ENCODE peak calls at places on chromosomes 13 and 19, in four cellular contexts. D is natural killer cell, S is fibroblast of mammary gland, J is pancreas. Q is an unnamed sample.

GRCh38 chr13:48210178-48210577 is 22.8 kb upstream of the ITM2B start:
- DNase-seq in D (no peak), S (peak; percentile 90), J (no peak), Q (peak; percentile 90)

GRCh38 chr19:2775556-2776430 is 7.3 kb downstream of the SGTA start:
- DNase-seq in D (peak; percentile 55), S (peak; percentile 86), J (no peak), Q (no peak)

GRCh38 chr19:32012206-32012605 is 333.2 kb upstream of the ZNF507 start:
- DNase-seq in D (no peak), S (no peak), J (no peak), Q (no peak)

GRCh38 chr13:37446503-37446902 is 152.1 kb downstream of the POSTN start:
- DNase-seq in D (no peak), S (peak; percentile 97), J (no peak), Q (peak; percentile 91)

GRCh38 chr19:55087542-55087935 is 11.9 kb downstream of the EPS8L1 start:
- DNase-seq in D (no peak), S (peak; percentile 30), J (no peak), Q (no peak)

GRCh38 chr13:41244555-41244954 is 18.8 kb downstream of the MTRF1 start:
- DNase-seq in D (no peak), S (no peak), J (no peak), Q (no peak)

GRCh38 chr13:78593652-78594494 is 9.5 kb downstream of the POU4F1 start:
- DNase-seq in D (no peak), S (no peak), J (no peak), Q (no peak)

GRCh38 chr13:47109028-47109427 is 212.2 kb upstream of the HTR2A start:
- DNase-seq in D (no peak), S (peak; percentile 15), J (no peak), Q (no peak)

GRCh38 chr19:46951236-46951986 is 68.2 kb upstream of the NPAS1 start:
- DNase-seq in D (no peak), S (peak; percentile 66), J (no peak), Q (peak; percentile 68)

GRCh38 chr19:1810439-1811160 is 1.5 kb downstream of the ATP8B3 start:
- DNase-seq in D (no peak), S (no peak), J (no peak), Q (no peak)

GRCh38 chr19:45253396-45254027 is 2.4 kb downstream of the MARK4 start:
- DNase-seq in D (no peak), S (peak; percentile 25), J (no peak), Q (peak; percentile 16)

GRCh38 chr19:45255611-45256157 is 4.6 kb downstream of the MARK4 start:
- DNase-seq in D (no peak), S (no peak), J (no peak), Q (no peak)

GRCh38 chr19:45256836-45257235 is 5.8 kb downstream of the MARK4 start:
- DNase-seq in D (no peak), S (no peak), J (no peak), Q (no peak)

GRCh38 chr19:45251452-45252354 is 632 bp downstream of the MARK4 start:
- DNase-seq in D (no peak), S (no peak), J (no peak), Q (peak; percentile 11)

GRCh38 chr19:45254044-45254531 is 3.0 kb downstream of the MARK4 start:
- DNase-seq in D (no peak), S (no peak), J (no peak), Q (no peak)
- TF ChIP-seq CTCF in D (peak; percentile 20), S (peak; percentile 14), J (no peak), Q (peak; percentile 44)

GRCh38 chr13:73945371-73945770 is 188.8 kb downstream of the KLF12 start:
- DNase-seq in D (no peak), S (peak; percentile 25), J (no peak), Q (peak; percentile 57)
- TF ChIP-seq CTCF in D (no peak), S (no peak), J (no peak), Q (no peak)

GRCh38 chr19:53659292-53659691 is 27.5 kb downstream of the DPRX start:
- DNase-seq in D (no peak), S (no peak), J (peak; percentile 15), Q (no peak)
- TF ChIP-seq CTCF in D (no peak), S (no peak), J (peak; percentile 7), Q (no peak)

DNA sequence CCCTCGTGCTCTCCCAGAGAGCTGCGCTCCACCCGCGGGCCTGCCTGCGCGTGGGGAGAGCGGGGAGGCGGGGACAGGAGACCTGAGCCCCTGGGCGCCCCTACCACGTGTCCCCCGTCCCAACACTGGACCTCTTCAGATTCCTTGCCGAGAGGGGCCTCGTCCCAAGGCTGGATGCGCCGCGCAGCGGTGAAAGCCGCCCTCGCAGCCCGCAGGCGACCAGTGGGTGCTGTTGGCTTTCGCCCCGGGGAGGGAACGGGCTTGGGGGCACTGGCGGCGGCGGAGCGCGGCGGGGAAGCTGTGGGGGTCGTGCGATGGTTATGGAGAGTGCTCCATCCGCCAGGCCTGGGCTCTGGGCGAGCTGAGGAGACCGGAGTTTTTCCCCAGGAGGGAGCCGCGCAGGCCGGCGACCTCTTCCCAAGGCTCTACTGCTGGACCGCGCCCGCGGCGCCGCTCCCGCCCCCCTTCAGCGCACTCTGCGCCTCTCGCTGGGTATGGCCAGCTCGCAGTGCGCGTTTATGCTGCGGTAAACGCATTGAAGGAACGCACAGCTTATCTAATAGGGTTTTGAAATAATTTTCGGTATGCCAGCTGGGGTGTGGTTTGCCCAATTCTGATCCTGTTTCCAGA is 17.2 kb upstream of the RNF17 start:
- DNase-seq in D (no peak), S (no peak), J (no peak), Q (peak; percentile 2)
- TF ChIP-seq CTCF in D (no peak), S (no peak), J (no peak), Q (no peak)

GRCh38 chr13:108915095-108915633 is 285.8 kb downstream of the MYO16 start:
- DNase-seq in D (no peak), S (peak; percentile 74), J (no peak), Q (peak; percentile 76)
- TF ChIP-seq CTCF in D (no peak), S (peak; percentile 75), J (no peak), Q (peak; percentile 79)

GRCh38 chr19:6480843-6481415 is 658 bp downstream of the DENND1C start:
- DNase-seq in D (peak; percentile 35), S (no peak), J (no peak), Q (no peak)

GRCh38 chr19:6479836-6480398 is 1.7 kb downstream of the DENND1C start:
- DNase-seq in D (no peak), S (no peak), J (no peak), Q (no peak)

GRCh38 chr19:6482343-6482686 is 728 bp upstream of the DENND1C start:
- DNase-seq in D (no peak), S (no peak), J (no peak), Q (no peak)

GRCh38 chr19:6483235-6483634 is 1.6 kb upstream of the DENND1C start:
- DNase-seq in D (no peak), S (no peak), J (no peak), Q (no peak)

DNA sequence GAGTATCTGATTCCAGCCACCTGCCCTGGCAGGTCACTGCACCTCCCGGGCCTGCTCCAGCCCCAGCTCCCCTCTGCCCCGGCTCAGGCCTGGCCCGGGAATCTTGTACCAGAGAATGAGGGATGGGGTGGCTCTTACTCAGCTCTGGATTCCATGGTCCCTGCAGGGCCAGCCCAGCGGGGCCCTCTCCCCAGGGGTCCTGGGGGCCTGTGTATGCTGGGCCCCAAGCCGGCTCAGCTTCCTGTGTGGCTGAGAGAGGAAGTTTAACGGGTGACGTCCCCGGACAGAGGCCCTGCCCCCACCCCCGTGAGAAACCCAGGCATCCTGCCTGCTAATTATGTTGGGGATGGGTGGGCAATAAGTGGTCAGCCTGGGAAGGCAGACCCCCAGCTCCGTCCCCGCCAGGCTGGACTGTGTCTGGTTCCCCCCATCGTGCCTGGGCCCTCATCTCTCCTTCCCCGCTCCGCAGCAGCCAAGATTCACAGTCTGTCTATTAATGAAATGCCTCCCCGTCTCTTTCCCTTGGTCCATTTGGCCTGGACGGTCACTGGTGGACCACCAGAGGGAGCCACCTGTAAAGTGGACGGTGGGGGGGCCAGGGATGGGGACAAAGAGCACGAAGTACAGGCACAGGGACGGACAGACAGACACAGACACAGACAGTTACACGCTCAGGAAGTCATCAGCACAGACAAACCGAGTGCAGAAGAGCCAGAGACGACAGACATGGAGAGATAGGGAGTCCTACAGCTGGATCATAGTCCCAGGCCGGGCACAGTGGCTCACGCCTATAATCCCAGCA is at the start of gene DENND1C:
- DNase-seq in D (peak; percentile 69), S (no peak), J (no peak), Q (no peak)
- TF ChIP-seq CTCF in D (peak; percentile 46), S (peak; percentile 49), J (peak; percentile 27), Q (peak; percentile 58)

GRCh38 chr19:52570005-52570861 is at the start of gene ZNF701:
- DNase-seq in D (peak; percentile 99), S (peak; percentile 88), J (peak; percentile 94), Q (peak; percentile 90)
- TF ChIP-seq CTCF in D (peak; percentile 37), S (no peak), J (peak; percentile 32), Q (peak; percentile 39)

GRCh38 chr13:36072536-36072935 is 58.6 kb downstream of the DCLK1 start:
- DNase-seq in D (no peak), S (no peak), J (no peak), Q (no peak)
- TF ChIP-seq CTCF in D (no peak), S (no peak), J (no peak), Q (no peak)